ENCODE peak calls at places on chromosomes 11 and 22, in ten cellular contexts. One of them, this sample, is unnamed.
A peak's percentile ranks its signal among the peaks of the same experiment; 100 is the strongest.

GRCh38 chr11:102393272-102393730 is 46.3 kb downstream of the BIRC2 start:
- DNase-seq in PC-9: no peak
- DNase-seq in sciatic nerve: no peak
- DNase-seq in M059J: no peak
- DNase-seq in amniotic stem cell: no peak
- DNase-seq in lower lobe of right lung: no peak
- DNase-seq in COR-L47: no peak
- DNase-seq in lower leg skin: no peak
- DNase-seq in NCI-H2029 treated with DMSO at 0.1 percent for 48 hours: no peak
- DNase-seq in activated CD4-positive, alpha-beta T cell treated with anti-CD3 and anti-CD28 coated beads, Interleukin-2, amount 50 U/mL, for 48 hours: no peak
- DNase-seq in this sample: no peak

GRCh38 chr11:60847281-60847680 is 5.4 kb downstream of the CCDC86 start:
- DNase-seq in PC-9: no peak
- DNase-seq in sciatic nerve: no peak
- DNase-seq in M059J: no peak
- DNase-seq in amniotic stem cell: no peak
- DNase-seq in lower lobe of right lung: no peak
- DNase-seq in COR-L47: no peak
- DNase-seq in lower leg skin: no peak
- DNase-seq in NCI-H2029 treated with DMSO at 0.1 percent for 48 hours: no peak
- DNase-seq in activated CD4-positive, alpha-beta T cell treated with anti-CD3 and anti-CD28 coated beads, Interleukin-2, amount 50 U/mL, for 48 hours: no peak
- DNase-seq in this sample: no peak

GRCh38 chr22:28112548-28113043 is 193.5 kb upstream of the PITPNB start:
- DNase-seq in PC-9: no peak
- DNase-seq in sciatic nerve: no peak
- DNase-seq in M059J: peak; percentile 59
- DNase-seq in amniotic stem cell: no peak
- DNase-seq in lower lobe of right lung: peak; percentile 52
- DNase-seq in COR-L47: peak; percentile 2
- DNase-seq in lower leg skin: peak; percentile 87
- DNase-seq in NCI-H2029 treated with DMSO at 0.1 percent for 48 hours: no peak
- DNase-seq in activated CD4-positive, alpha-beta T cell treated with anti-CD3 and anti-CD28 coated beads, Interleukin-2, amount 50 U/mL, for 48 hours: no peak
- DNase-seq in this sample: peak; percentile 10

GRCh38 chr11:2464451-2465165 is 19.8 kb downstream of the KCNQ1 start:
- DNase-seq in PC-9: no peak
- DNase-seq in sciatic nerve: peak; percentile 40
- DNase-seq in M059J: no peak
- DNase-seq in amniotic stem cell: no peak
- DNase-seq in lower lobe of right lung: no peak
- DNase-seq in COR-L47: no peak
- DNase-seq in lower leg skin: peak; percentile 78
- DNase-seq in NCI-H2029 treated with DMSO at 0.1 percent for 48 hours: no peak
- DNase-seq in activated CD4-positive, alpha-beta T cell treated with anti-CD3 and anti-CD28 coated beads, Interleukin-2, amount 50 U/mL, for 48 hours: no peak
- DNase-seq in this sample: no peak

GRCh38 chr22:41047741-41048140 is 44.7 kb upstream of the EP300 start:
- DNase-seq in PC-9: no peak
- DNase-seq in sciatic nerve: no peak
- DNase-seq in M059J: no peak
- DNase-seq in amniotic stem cell: no peak
- DNase-seq in lower lobe of right lung: no peak
- DNase-seq in COR-L47: no peak
- DNase-seq in lower leg skin: no peak
- DNase-seq in NCI-H2029 treated with DMSO at 0.1 percent for 48 hours: no peak
- DNase-seq in activated CD4-positive, alpha-beta T cell treated with anti-CD3 and anti-CD28 coated beads, Interleukin-2, amount 50 U/mL, for 48 hours: no peak
- DNase-seq in this sample: no peak

GRCh38 chr11:132028380-132029240 is 658.2 kb downstream of the NTM start:
- DNase-seq in PC-9: no peak
- DNase-seq in sciatic nerve: no peak
- DNase-seq in M059J: peak; percentile 74
- DNase-seq in amniotic stem cell: no peak
- DNase-seq in lower lobe of right lung: no peak
- DNase-seq in COR-L47: peak; percentile 53
- DNase-seq in lower leg skin: no peak
- DNase-seq in NCI-H2029 treated with DMSO at 0.1 percent for 48 hours: no peak
- DNase-seq in activated CD4-positive, alpha-beta T cell treated with anti-CD3 and anti-CD28 coated beads, Interleukin-2, amount 50 U/mL, for 48 hours: no peak
- DNase-seq in this sample: no peak

GRCh38 chr11:97746832-97747231 is 1273.9 kb upstream of the CNTN5 start:
- DNase-seq in PC-9: no peak
- DNase-seq in sciatic nerve: no peak
- DNase-seq in M059J: no peak
- DNase-seq in amniotic stem cell: no peak
- DNase-seq in lower lobe of right lung: no peak
- DNase-seq in COR-L47: peak; percentile 56
- DNase-seq in lower leg skin: no peak
- DNase-seq in NCI-H2029 treated with DMSO at 0.1 percent for 48 hours: no peak
- DNase-seq in activated CD4-positive, alpha-beta T cell treated with anti-CD3 and anti-CD28 coated beads, Interleukin-2, amount 50 U/mL, for 48 hours: no peak
- DNase-seq in this sample: peak; percentile 26

GRCh38 chr11:57905439-57905838 is 118.2 kb upstream of the OR9Q1 start:
- DNase-seq in PC-9: no peak
- DNase-seq in sciatic nerve: no peak
- DNase-seq in M059J: no peak
- DNase-seq in amniotic stem cell: no peak
- DNase-seq in lower lobe of right lung: no peak
- DNase-seq in COR-L47: no peak
- DNase-seq in lower leg skin: no peak
- DNase-seq in NCI-H2029 treated with DMSO at 0.1 percent for 48 hours: no peak
- DNase-seq in activated CD4-positive, alpha-beta T cell treated with anti-CD3 and anti-CD28 coated beads, Interleukin-2, amount 50 U/mL, for 48 hours: no peak
- DNase-seq in this sample: no peak

GRCh38 chr11:113349528-113349927 is 35.1 kb downstream of the TTC12 start:
- DNase-seq in PC-9: no peak
- DNase-seq in sciatic nerve: no peak
- DNase-seq in M059J: no peak
- DNase-seq in amniotic stem cell: no peak
- DNase-seq in lower lobe of right lung: no peak
- DNase-seq in COR-L47: no peak
- DNase-seq in lower leg skin: no peak
- DNase-seq in NCI-H2029 treated with DMSO at 0.1 percent for 48 hours: no peak
- DNase-seq in activated CD4-positive, alpha-beta T cell treated with anti-CD3 and anti-CD28 coated beads, Interleukin-2, amount 50 U/mL, for 48 hours: no peak
- DNase-seq in this sample: no peak

GRCh38 chr11:75717608-75718403 is at the start of gene MOGAT2:
- DNase-seq in PC-9: peak; percentile 49
- DNase-seq in sciatic nerve: no peak
- DNase-seq in M059J: peak; percentile 37
- DNase-seq in amniotic stem cell: no peak
- DNase-seq in lower lobe of right lung: no peak
- DNase-seq in COR-L47: no peak
- DNase-seq in lower leg skin: peak; percentile 76
- DNase-seq in NCI-H2029 treated with DMSO at 0.1 percent for 48 hours: no peak
- DNase-seq in activated CD4-positive, alpha-beta T cell treated with anti-CD3 and anti-CD28 coated beads, Interleukin-2, amount 50 U/mL, for 48 hours: no peak
- DNase-seq in this sample: no peak

GRCh38 chr11:115919341-115920086 is 415.3 kb upstream of the CADM1 start:
- DNase-seq in PC-9: no peak
- DNase-seq in sciatic nerve: no peak
- DNase-seq in M059J: peak; percentile 82
- DNase-seq in amniotic stem cell: no peak
- DNase-seq in lower lobe of right lung: no peak
- DNase-seq in COR-L47: no peak
- DNase-seq in lower leg skin: no peak
- DNase-seq in NCI-H2029 treated with DMSO at 0.1 percent for 48 hours: no peak
- DNase-seq in activated CD4-positive, alpha-beta T cell treated with anti-CD3 and anti-CD28 coated beads, Interleukin-2, amount 50 U/mL, for 48 hours: peak; percentile 15
- DNase-seq in this sample: no peak

This sample was measured in NCI-H146.